ENCODE peak calls at places on chromosomes 7 and 10, in ten cellular contexts. G, V, B, S, U, K, M, A, L and T are unnamed samples.

GRCh38 chr7:101870361-101871062 is 53.1 kb downstream of the CUX1 start:
- DNase-seq in A (no peak), G (peak), S (no peak), B (peak), M (no peak), K (no peak), U (no peak), L (no peak), V (no peak), T (peak)

GRCh38 chr10:112763916-112764520 is 186.0 kb upstream of the TCF7L2 start:
- DNase-seq in A (no peak), U (no peak), L (no peak), G (no peak), M (no peak), B (no peak), S (no peak), K (no peak), V (no peak), T (no peak)

GRCh38 chr7:2008101-2008935 is 224.4 kb downstream of the MAD1L1 start:
- DNase-seq in B (no peak), U (no peak), A (no peak), V (peak), L (no peak), K (no peak), M (no peak), G (no peak), S (no peak), T (no peak)

GRCh38 chr7:66557214-66558200 is 71.2 kb upstream of the KCTD7 start:
- DNase-seq in A (peak), G (peak), M (peak), K (peak), V (peak), U (no peak), S (peak), B (peak), L (peak), T (no peak)

GRCh38 chr10:114932945-114933344 is 5.0 kb upstream of the TRUB1 start:
- DNase-seq in K (no peak), U (no peak), V (no peak), G (no peak), S (no peak), L (no peak), B (no peak), A (peak), M (no peak), T (no peak)

GRCh38 chr10:124640538-124641231 is 103.5 kb downstream of the FAM53B start:
- DNase-seq in M (peak), S (no peak), K (no peak), B (no peak), U (no peak), A (no peak), G (no peak), V (peak), L (no peak), T (no peak)

GRCh38 chr10:78905940-78906308 is 162.8 kb upstream of the ZMIZ1 start:
- DNase-seq in M (no peak), L (no peak), K (no peak), V (no peak), U (no peak), A (no peak), G (no peak), B (no peak), S (no peak), T (no peak)

GRCh38 chr10:108735380-108735779 is 1187.9 kb downstream of the XPNPEP1 start:
- DNase-seq in S (no peak), B (no peak), V (no peak), K (no peak), U (peak), G (no peak), L (no peak), A (no peak), M (no peak), T (no peak)

GRCh38 chr7:27784399-27785053 is 44.6 kb downstream of the TAX1BP1 start:
- DNase-seq in L (no peak), S (peak), V (no peak), B (peak), A (no peak), M (no peak), K (peak), G (no peak), U (no peak), T (no peak)

GRCh38 chr7:104643587-104644217 is 315.3 kb downstream of the LHFPL3 start:
- DNase-seq in L (no peak), M (no peak), V (no peak), G (peak), K (peak), A (no peak), U (no peak), B (peak), S (peak), T (no peak)

GRCh38 chr10:6101181-6101580 is 12.3 kb downstream of the RBM17 start:
- DNase-seq in K (no peak), S (no peak), U (no peak), L (no peak), V (no peak), M (no peak), B (no peak), G (peak), A (no peak), T (no peak)

GRCh38 chr10:6766061-6766460 is 186.0 kb upstream of the PRKCQ start:
- DNase-seq in B (no peak), M (no peak), S (no peak), U (no peak), A (no peak), V (no peak), G (no peak), K (peak), L (no peak), T (no peak)